ENCODE peak calls at places on chromosomes 5 and 9, in ten cellular contexts. Z is GM06990, W is right lobe of liver, Q is lower lobe of right lung, B is GM13977, K is OCI-LY7, R is DND-41, Y is A549, D is HFFc6, M is GM20000. E is an unnamed sample.
A peak's percentile ranks its signal among the peaks of the same experiment; 100 is the strongest.

GRCh38 chr9:135801070-135801469 is 99.1 kb downstream of the KCNT1 start:
- DNase-seq in Z (no peak), W (no peak), Q (no peak), B (no peak), K (no peak), R (no peak), Y (no peak), D (no peak), M (no peak), E (no peak)

GRCh38 chr9:123933801-123934200 is 3.9 kb upstream of the DENND1A start:
- DNase-seq in Z (no peak), W (no peak), Q (no peak), B (no peak), K (no peak), R (no peak), Y (no peak), D (no peak), M (no peak), E (no peak)

GRCh38 chr5:146878471-146879172 is at the start of gene PPP2R2B:
- DNase-seq in Z (peak; percentile 11), W (peak; percentile 58), Q (peak; percentile 53), B (peak; percentile 28), K (no peak), R (no peak), Y (no peak), D (no peak), M (peak; percentile 18), E (no peak)

GRCh38 chr5:141850786-141851185 is 27.4 kb downstream of the PCDH1 start:
- DNase-seq in Z (no peak), W (no peak), Q (no peak), B (no peak), K (no peak), R (peak; percentile 24), Y (peak; percentile 21), D (no peak), M (no peak), E (no peak)

GRCh38 chr9:20209421-20210340 is 412.6 kb downstream of the MLLT3 start:
- DNase-seq in Z (no peak), W (no peak), Q (no peak), B (no peak), K (no peak), R (peak; percentile 92), Y (no peak), D (no peak), M (no peak), E (no peak)

GRCh38 chr5:145768863-145769262 is 66.3 kb downstream of the PRELID2 start:
- DNase-seq in Z (no peak), W (no peak), Q (no peak), B (no peak), K (no peak), R (no peak), Y (no peak), D (no peak), M (no peak), E (no peak)

GRCh38 chr5:61167382-61167781 is 5.1 kb upstream of the SMIM15 start:
- DNase-seq in Z (no peak), W (no peak), Q (no peak), B (peak; percentile 28), K (no peak), R (no peak), Y (peak; percentile 24), D (no peak), M (peak; percentile 49), E (no peak)

GRCh38 chr9:116726606-116727005 is 39.5 kb downstream of the TRIM32 start:
- DNase-seq in Z (no peak), W (no peak), Q (no peak), B (no peak), K (no peak), R (no peak), Y (no peak), D (no peak), M (no peak), E (no peak)

GRCh38 chr9:38414040-38414723 is 10.1 kb downstream of the IGFBPL1 start:
- DNase-seq in Z (no peak), W (no peak), Q (no peak), B (no peak), K (no peak), R (no peak), Y (no peak), D (no peak), M (no peak), E (no peak)

GRCh38 chr9:125361837-125362531 is 100.4 kb downstream of the GAPVD1 start:
- DNase-seq in Z (no peak), W (no peak), Q (no peak), B (no peak), K (peak; percentile 43), R (peak; percentile 10), Y (no peak), D (no peak), M (no peak), E (no peak)

GRCh38 chr5:107726896-107727295 is 56.2 kb upstream of the EFNA5 start:
- DNase-seq in Z (no peak), W (no peak), Q (no peak), B (no peak), K (no peak), R (no peak), Y (no peak), D (no peak), M (no peak), E (no peak)

GRCh38 chr9:13688223-13688989 is 408.9 kb upstream of the MPDZ start:
- DNase-seq in Z (no peak), W (no peak), Q (no peak), B (no peak), K (no peak), R (no peak), Y (no peak), D (no peak), M (no peak), E (no peak)

GRCh38 chr5:173884402-173885053 is 3.6 kb upstream of the CPEB4 start:
- DNase-seq in Z (peak; percentile 61), W (no peak), Q (peak; percentile 44), B (peak; percentile 26), K (peak; percentile 52), R (peak; percentile 26), Y (no peak), D (no peak), M (peak; percentile 25), E (no peak)

GRCh38 chr9:91045036-91045435 is 243.4 kb downstream of the SYK start:
- DNase-seq in Z (no peak), W (no peak), Q (no peak), B (no peak), K (no peak), R (no peak), Y (no peak), D (no peak), M (no peak), E (no peak)

GRCh38 chr9:37333288-37333687 is 89.2 kb upstream of the GRHPR start:
- DNase-seq in Z (no peak), W (no peak), Q (no peak), B (no peak), K (peak; percentile 41), R (no peak), Y (no peak), D (no peak), M (no peak), E (no peak)
- TF ChIP-seq CTCF in Z (peak; percentile 32), W (no peak), Q (no peak), B (peak; percentile 27), K (peak; percentile 77), R (no peak), Y (no peak), D (peak; percentile 40), M (no peak), E (no peak)

GRCh38 chr9:95772320-95773060 is 103.0 kb upstream of the ERCC6L2 start:
- DNase-seq in Z (no peak), W (no peak), Q (no peak), B (no peak), K (no peak), R (no peak), Y (no peak), D (peak; percentile 45), M (no peak), E (no peak)
- TF ChIP-seq CTCF in Z (no peak), W (no peak), Q (no peak), B (no peak), K (no peak), R (no peak), Y (no peak), D (no peak), M (no peak), E (no peak)

DNA sequence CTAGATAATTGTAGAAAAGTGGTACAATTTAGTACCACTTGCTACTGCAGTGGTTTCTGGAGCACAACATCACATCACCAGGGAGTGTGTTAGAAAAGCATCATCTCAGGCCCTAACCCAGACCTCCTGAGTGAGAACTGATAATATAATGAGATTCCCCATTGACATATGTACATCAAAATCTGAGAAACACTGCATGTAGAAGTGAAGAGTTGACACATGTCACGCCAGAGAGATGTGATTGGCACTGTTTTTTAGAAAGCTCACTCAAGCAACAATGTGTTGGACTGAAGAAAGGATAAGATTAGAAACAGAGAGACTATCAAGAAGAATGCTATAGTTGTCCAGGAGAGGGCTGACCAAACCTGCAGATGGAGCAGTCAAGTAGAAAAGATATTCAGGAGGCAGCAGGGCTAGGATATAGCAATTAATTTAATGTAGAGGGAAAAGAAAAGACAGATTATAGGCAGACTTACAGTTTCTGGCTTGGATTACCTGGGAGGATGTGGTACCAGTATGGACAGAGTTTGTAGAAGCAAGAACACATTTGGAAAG is 324.4 kb upstream of the ADAMTSL1 start:
- DNase-seq in Z (no peak), W (no peak), Q (no peak), B (no peak), K (no peak), R (no peak), Y (no peak), D (no peak), M (no peak), E (no peak)
- TF ChIP-seq CTCF in Z (no peak), W (no peak), Q (no peak), B (no peak), K (no peak), R (no peak), Y (no peak), D (no peak), M (no peak), E (no peak)

GRCh38 chr9:94198414-94198813 is 60.7 kb upstream of the ZNF169 start:
- DNase-seq in Z (no peak), W (no peak), Q (no peak), B (no peak), K (no peak), R (no peak), Y (no peak), D (no peak), M (no peak), E (no peak)
- TF ChIP-seq CTCF in Z (no peak), W (no peak), Q (no peak), B (no peak), K (no peak), R (no peak), Y (no peak), D (no peak), M (no peak), E (no peak)

DNA sequence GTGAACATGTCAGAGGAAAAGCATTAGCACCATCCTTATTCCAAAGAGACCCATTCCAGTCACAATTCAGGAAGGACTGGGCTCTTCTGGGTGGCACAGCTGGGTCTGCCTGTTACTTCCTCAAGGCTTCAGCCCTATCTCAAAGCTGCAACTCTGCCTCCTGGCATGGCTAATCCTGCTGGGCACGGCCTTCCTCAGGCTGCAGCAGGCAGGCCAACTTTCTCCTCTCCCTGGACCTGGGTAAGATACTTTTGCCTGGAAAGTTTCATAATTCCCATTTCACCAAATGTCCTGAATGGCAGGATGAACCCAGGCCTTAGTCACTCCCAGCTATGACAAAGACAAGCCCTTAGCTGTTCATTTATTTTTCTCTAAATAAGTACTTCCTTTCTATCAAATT is 50.1 kb downstream of the MACROH2A1 start:
- DNase-seq in Z (no peak), W (no peak), Q (no peak), B (no peak), K (no peak), R (no peak), Y (no peak), D (no peak), M (no peak), E (no peak)
- TF ChIP-seq CTCF in Z (no peak), W (no peak), Q (no peak), B (no peak), K (no peak), R (no peak), Y (no peak), D (no peak), M (no peak), E (no peak)